ENCODE peak calls at places on chromosome 17, in seven cellular contexts. One of them, this sample, is unnamed.

GRCh38 chr17:69581061-69581955 is 166.8 kb downstream of the MAP2K6 start:
- DNase-seq in lower lobe of right lung: no peak
- DNase-seq in thoracic aorta: no peak
- DNase-seq in GOT3: no peak
- DNase-seq in stimulated activated CD4-positive, alpha-beta T cell treated with anti-CD3 and anti-CD28 coated beads, Interleukin-1b, Interleukin-23, amount 100 ng/mL, for 24 hours: no peak
- DNase-seq in mesendoderm: no peak
- DNase-seq in hepatic stellate cell: no peak
- DNase-seq in this sample: no peak

GRCh38 chr17:17540278-17540906 is 44.2 kb upstream of the RASD1 start:
- DNase-seq in lower lobe of right lung: no peak
- DNase-seq in thoracic aorta: no peak
- DNase-seq in GOT3: no peak
- DNase-seq in stimulated activated CD4-positive, alpha-beta T cell treated with anti-CD3 and anti-CD28 coated beads, Interleukin-1b, Interleukin-23, amount 100 ng/mL, for 24 hours: no peak
- DNase-seq in mesendoderm: no peak
- DNase-seq in hepatic stellate cell: no peak
- DNase-seq in this sample: no peak

GRCh38 chr17:77420804-77421634 is 280.2 kb downstream of the SEC14L1 start:
- DNase-seq in lower lobe of right lung: no peak
- DNase-seq in thoracic aorta: no peak
- DNase-seq in GOT3: no peak
- DNase-seq in stimulated activated CD4-positive, alpha-beta T cell treated with anti-CD3 and anti-CD28 coated beads, Interleukin-1b, Interleukin-23, amount 100 ng/mL, for 24 hours: no peak
- DNase-seq in mesendoderm: peak; percentile 95
- DNase-seq in hepatic stellate cell: peak; percentile 92
- DNase-seq in this sample: peak; percentile 87

GRCh38 chr17:38727661-38728220 is 2.4 kb upstream of the CISD3 start:
- DNase-seq in lower lobe of right lung: no peak
- DNase-seq in thoracic aorta: no peak
- DNase-seq in GOT3: no peak
- DNase-seq in stimulated activated CD4-positive, alpha-beta T cell treated with anti-CD3 and anti-CD28 coated beads, Interleukin-1b, Interleukin-23, amount 100 ng/mL, for 24 hours: no peak
- DNase-seq in mesendoderm: no peak
- DNase-seq in hepatic stellate cell: no peak
- DNase-seq in this sample: no peak

GRCh38 chr17:339193-340061 is 13.2 kb downstream of the RPH3AL start:
- DNase-seq in lower lobe of right lung: no peak
- DNase-seq in thoracic aorta: no peak
- DNase-seq in GOT3: no peak
- DNase-seq in stimulated activated CD4-positive, alpha-beta T cell treated with anti-CD3 and anti-CD28 coated beads, Interleukin-1b, Interleukin-23, amount 100 ng/mL, for 24 hours: no peak
- DNase-seq in mesendoderm: no peak
- DNase-seq in hepatic stellate cell: no peak
- DNase-seq in this sample: no peak

GRCh38 chr17:52696362-52696761 is 537.8 kb upstream of the CA10 start:
- DNase-seq in lower lobe of right lung: no peak
- DNase-seq in thoracic aorta: no peak
- DNase-seq in GOT3: no peak
- DNase-seq in stimulated activated CD4-positive, alpha-beta T cell treated with anti-CD3 and anti-CD28 coated beads, Interleukin-1b, Interleukin-23, amount 100 ng/mL, for 24 hours: no peak
- DNase-seq in mesendoderm: no peak
- DNase-seq in hepatic stellate cell: no peak
- DNase-seq in this sample: no peak

GRCh38 chr17:64148017-64148631 is 18.2 kb upstream of the ERN1 start:
- DNase-seq in lower lobe of right lung: no peak
- DNase-seq in thoracic aorta: no peak
- DNase-seq in GOT3: no peak
- DNase-seq in stimulated activated CD4-positive, alpha-beta T cell treated with anti-CD3 and anti-CD28 coated beads, Interleukin-1b, Interleukin-23, amount 100 ng/mL, for 24 hours: no peak
- DNase-seq in mesendoderm: peak; percentile 40
- DNase-seq in hepatic stellate cell: no peak
- DNase-seq in this sample: no peak

GRCh38 chr17:67549787-67550186 is 167.9 kb upstream of the NOL11 start:
- DNase-seq in lower lobe of right lung: no peak
- DNase-seq in thoracic aorta: no peak
- DNase-seq in GOT3: no peak
- DNase-seq in stimulated activated CD4-positive, alpha-beta T cell treated with anti-CD3 and anti-CD28 coated beads, Interleukin-1b, Interleukin-23, amount 100 ng/mL, for 24 hours: no peak
- DNase-seq in mesendoderm: no peak
- DNase-seq in hepatic stellate cell: no peak
- DNase-seq in this sample: no peak

GRCh38 chr17:77884019-77884418 is 74.5 kb upstream of the TNRC6C start:
- DNase-seq in lower lobe of right lung: peak; percentile 46
- DNase-seq in thoracic aorta: no peak
- DNase-seq in GOT3: no peak
- DNase-seq in stimulated activated CD4-positive, alpha-beta T cell treated with anti-CD3 and anti-CD28 coated beads, Interleukin-1b, Interleukin-23, amount 100 ng/mL, for 24 hours: no peak
- DNase-seq in mesendoderm: peak; percentile 61
- DNase-seq in hepatic stellate cell: no peak
- DNase-seq in this sample: no peak

GRCh38 chr17:50487213-50488096 is 8.8 kb downstream of the RSAD1 start:
- DNase-seq in lower lobe of right lung: no peak
- DNase-seq in thoracic aorta: no peak
- DNase-seq in GOT3: no peak
- DNase-seq in stimulated activated CD4-positive, alpha-beta T cell treated with anti-CD3 and anti-CD28 coated beads, Interleukin-1b, Interleukin-23, amount 100 ng/mL, for 24 hours: no peak
- DNase-seq in mesendoderm: no peak
- DNase-seq in hepatic stellate cell: no peak
- DNase-seq in this sample: no peak

GRCh38 chr17:33201255-33201654 is 91.8 kb downstream of the ASIC2 start:
- DNase-seq in lower lobe of right lung: no peak
- DNase-seq in thoracic aorta: no peak
- DNase-seq in GOT3: no peak
- DNase-seq in stimulated activated CD4-positive, alpha-beta T cell treated with anti-CD3 and anti-CD28 coated beads, Interleukin-1b, Interleukin-23, amount 100 ng/mL, for 24 hours: no peak
- DNase-seq in mesendoderm: peak; percentile 65
- DNase-seq in hepatic stellate cell: no peak
- DNase-seq in this sample: no peak

GRCh38 chr17:19248923-19249574 is 11.9 kb downstream of the EPN2 start:
- DNase-seq in lower lobe of right lung: no peak
- DNase-seq in thoracic aorta: no peak
- DNase-seq in GOT3: no peak
- DNase-seq in stimulated activated CD4-positive, alpha-beta T cell treated with anti-CD3 and anti-CD28 coated beads, Interleukin-1b, Interleukin-23, amount 100 ng/mL, for 24 hours: no peak
- DNase-seq in mesendoderm: no peak
- DNase-seq in hepatic stellate cell: peak; percentile 87
- DNase-seq in this sample: no peak

GRCh38 chr17:57668332-57668731 is 76.8 kb downstream of the CCDC182 start:
- DNase-seq in lower lobe of right lung: no peak
- DNase-seq in thoracic aorta: no peak
- DNase-seq in GOT3: no peak
- DNase-seq in stimulated activated CD4-positive, alpha-beta T cell treated with anti-CD3 and anti-CD28 coated beads, Interleukin-1b, Interleukin-23, amount 100 ng/mL, for 24 hours: no peak
- DNase-seq in mesendoderm: no peak
- DNase-seq in hepatic stellate cell: no peak
- DNase-seq in this sample: no peak

GRCh38 chr17:60534613-60535157 is 8.6 kb upstream of the APPBP2 start:
- DNase-seq in lower lobe of right lung: no peak
- DNase-seq in thoracic aorta: no peak
- DNase-seq in GOT3: no peak
- DNase-seq in stimulated activated CD4-positive, alpha-beta T cell treated with anti-CD3 and anti-CD28 coated beads, Interleukin-1b, Interleukin-23, amount 100 ng/mL, for 24 hours: no peak
- DNase-seq in mesendoderm: no peak
- DNase-seq in hepatic stellate cell: no peak
- DNase-seq in this sample: no peak